ENCODE peak calls at places on chromosome 2, in five cellular contexts. T, Q, B, W and M are unnamed samples.

GRCh38 chr2:216658702-216659231 is 25.5 kb downstream of the IGFBP2 start:
- DNase-seq in T (no peak), Q (peak; percentile 69), W (no peak), B (peak; percentile 40), M (no peak)

GRCh38 chr2:173119944-173120343 is 44.3 kb downstream of the MAP3K20 start:
- DNase-seq in B (peak; percentile 20), W (no peak), Q (no peak), T (no peak), M (peak; percentile 32)

GRCh38 chr2:18178736-18179349 is 300.4 kb downstream of the KCNS3 start:
- DNase-seq in B (peak; percentile 71), T (peak; percentile 8), W (peak; percentile 36), Q (peak; percentile 47), M (peak; percentile 48)

GRCh38 chr2:5693288-5694015 is 1.3 kb downstream of the SOX11 start:
- DNase-seq in T (no peak), W (no peak), Q (no peak), B (no peak), M (no peak)

GRCh38 chr2:43158259-43158880 is 68.0 kb downstream of the ZFP36L2 start:
- DNase-seq in B (peak; percentile 92), T (peak; percentile 81), Q (peak; percentile 86), W (peak; percentile 97), M (peak; percentile 90)

GRCh38 chr2:128329607-128330006 is 10.9 kb upstream of the HS6ST1 start:
- DNase-seq in B (no peak), W (no peak), T (no peak), Q (no peak), M (no peak)

GRCh38 chr2:23669413-23670244 is 257.3 kb downstream of the ATAD2B start:
- DNase-seq in Q (peak; percentile 53), B (peak; percentile 93), T (peak; percentile 95), W (no peak), M (peak; percentile 86)

GRCh38 chr2:67165141-67165990 is 231.8 kb upstream of the ETAA1 start:
- DNase-seq in Q (no peak), W (no peak), B (no peak), T (no peak), M (no peak)

GRCh38 chr2:240823449-240824336 is 3.7 kb upstream of the KIF1A start:
- DNase-seq in Q (no peak), W (no peak), B (no peak), T (no peak), M (no peak)

GRCh38 chr2:239209806-239210205 is 191.0 kb downstream of the HDAC4 start:
- DNase-seq in T (no peak), B (no peak), Q (no peak), W (no peak), M (no peak)

GRCh38 chr2:235949567-235950472 is 218.4 kb downstream of the GBX2 start:
- DNase-seq in T (no peak), W (no peak), Q (no peak), B (no peak), M (no peak)

GRCh38 chr2:143558665-143559064 is 429.4 kb downstream of the ARHGAP15 start:
- DNase-seq in T (no peak), W (peak; percentile 30), B (peak; percentile 89), Q (no peak), M (peak; percentile 84)

GRCh38 chr2:121266543-121267106 is 18.4 kb downstream of the TFCP2L1 start:
- DNase-seq in W (no peak), T (no peak), Q (peak; percentile 27), B (peak; percentile 61), M (no peak)

GRCh38 chr2:172985139-172985874 is 90.3 kb upstream of the MAP3K20 start:
- DNase-seq in B (peak; percentile 93), W (no peak), Q (peak; percentile 20), T (no peak), M (no peak)

GRCh38 chr2:234164499-234165409 is 114.3 kb downstream of the SPP2 start:
- DNase-seq in B (no peak), Q (no peak), T (no peak), W (no peak), M (no peak)

GRCh38 chr2:207133862-207134519 is 31.8 kb downstream of the KLF7 start:
- DNase-seq in W (peak; percentile 62), T (peak; percentile 31), Q (no peak), B (peak; percentile 56), M (peak; percentile 96)

GRCh38 chr2:68062680-68063387 is at the start of gene C1D:
- DNase-seq in Q (peak; percentile 91), B (peak; percentile 93), W (peak; percentile 94), T (peak; percentile 92), M (peak; percentile 94)

GRCh38 chr2:101119431-101119830 is 31.8 kb downstream of the TBC1D8 start:
- DNase-seq in B (peak; percentile 55), T (no peak), W (no peak), Q (no peak), M (peak; percentile 53)

GRCh38 chr2:3041246-3041645 is 336.4 kb downstream of the EIPR1 start:
- DNase-seq in W (no peak), B (no peak), Q (no peak), T (no peak), M (no peak)

GRCh38 chr2:168766600-168766999 is 35.8 kb upstream of the NOSTRIN start:
- DNase-seq in T (no peak), B (peak; percentile 48), W (no peak), Q (no peak), M (no peak)

DNA sequence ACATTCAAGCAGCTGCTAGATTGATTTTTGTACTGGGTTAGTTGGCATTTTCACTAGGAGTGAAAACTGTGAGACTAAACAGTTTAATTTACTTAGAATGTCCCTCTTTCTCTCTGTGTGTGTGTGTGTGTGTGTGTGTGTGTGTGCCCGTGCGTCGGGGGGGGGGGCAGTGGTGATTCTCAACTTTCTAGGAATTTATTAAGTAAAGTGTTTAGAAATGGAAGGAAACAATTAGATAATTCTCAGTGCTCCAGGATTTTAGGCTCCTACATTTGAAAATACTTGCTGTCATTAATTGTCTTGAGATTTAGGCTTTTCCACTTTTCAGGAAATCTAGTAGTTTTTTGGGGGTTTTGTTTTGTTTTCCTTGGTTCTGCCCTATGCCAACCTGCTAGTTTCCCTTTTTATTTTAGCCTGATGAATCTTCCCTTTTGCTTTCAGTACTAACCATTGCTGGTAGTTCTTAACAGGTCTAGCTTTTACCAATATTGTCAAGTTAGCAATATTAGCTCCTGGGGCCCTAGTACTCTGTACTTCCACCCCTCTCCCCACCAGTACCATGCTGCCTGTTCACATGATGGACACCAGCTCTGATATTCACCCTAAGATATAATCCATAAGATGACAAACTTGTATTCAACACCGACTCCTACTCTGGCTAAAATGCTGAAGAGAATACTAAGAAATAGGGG is 4.9 kb downstream of the EPAS1 start:
- DNase-seq in Q (no peak), B (no peak), W (no peak), T (no peak), M (no peak)
- H3K4me3 ChIP-seq in Q (no peak overlapping the region), B (no peak overlapping the region), W (no peak overlapping the region), T (no peak overlapping the region), M (no peak overlapping the region)

GRCh38 chr2:105540642-105541041 is 141.8 kb upstream of the FHL2 start:
- DNase-seq in Q (no peak), B (peak; percentile 15), W (no peak), T (no peak), M (no peak)

GRCh38 chr2:105546623-105546964 is 147.7 kb upstream of the FHL2 start:
- DNase-seq in B (peak; percentile 24), T (no peak), W (no peak), Q (peak; percentile 46), M (no peak)

GRCh38 chr2:105544591-105545377 is 145.9 kb upstream of the FHL2 start:
- DNase-seq in B (no peak), W (no peak), T (no peak), Q (no peak), M (no peak)

GRCh38 chr2:105541189-105542050 is 142.6 kb upstream of the FHL2 start:
- DNase-seq in W (no peak), B (peak; percentile 94), T (no peak), Q (no peak), M (no peak)

DNA sequence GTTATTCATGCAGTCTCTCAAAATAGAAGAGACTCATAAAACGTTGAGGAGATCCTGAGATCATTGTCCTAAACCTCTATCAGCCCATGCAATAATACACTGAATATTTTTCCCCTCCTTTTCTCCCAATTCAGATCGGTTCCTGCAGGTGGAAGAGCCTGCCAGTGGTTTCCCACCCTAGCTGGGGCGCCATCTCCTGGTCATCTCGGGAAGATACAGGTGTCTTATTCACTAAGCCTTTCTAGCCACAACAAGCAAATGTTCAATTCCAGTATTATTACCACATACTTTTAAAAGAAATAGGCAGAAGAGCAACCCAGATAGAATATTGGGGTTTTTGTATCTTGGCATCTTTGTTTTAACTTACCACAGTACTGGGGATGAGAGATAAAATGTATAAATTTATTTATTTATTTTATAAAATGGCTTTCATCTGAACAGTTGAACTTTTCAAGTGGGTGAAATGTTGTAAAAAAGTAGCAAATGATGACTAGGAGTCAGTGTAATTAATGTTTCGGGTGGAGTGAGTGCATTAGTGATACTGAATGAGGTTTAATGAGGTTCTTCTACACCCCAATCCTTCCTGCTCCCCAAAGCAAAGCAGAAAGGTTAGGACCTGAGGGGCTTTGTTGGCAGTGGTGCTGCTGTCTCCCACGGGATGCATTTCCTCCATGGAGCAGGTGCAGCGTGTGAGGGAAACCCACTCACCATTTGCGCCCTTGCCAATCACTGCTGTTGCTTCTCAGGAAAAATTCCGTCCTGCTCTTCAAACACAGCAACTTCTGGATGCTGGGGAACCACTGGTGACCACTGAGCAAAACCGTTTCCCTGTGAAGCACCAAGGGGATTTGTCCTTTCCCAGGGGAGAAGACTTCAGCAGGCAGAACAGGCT is 147.1 kb upstream of the FHL2 start:
- DNase-seq in B (peak; percentile 78), Q (peak; percentile 69), W (peak; percentile 62), T (peak; percentile 44), M (peak; percentile 78)
- H3K4me3 ChIP-seq in B (no peak overlapping the region), Q (no peak overlapping the region), W (no peak overlapping the region), T (no peak overlapping the region), M (no peak overlapping the region)

DNA sequence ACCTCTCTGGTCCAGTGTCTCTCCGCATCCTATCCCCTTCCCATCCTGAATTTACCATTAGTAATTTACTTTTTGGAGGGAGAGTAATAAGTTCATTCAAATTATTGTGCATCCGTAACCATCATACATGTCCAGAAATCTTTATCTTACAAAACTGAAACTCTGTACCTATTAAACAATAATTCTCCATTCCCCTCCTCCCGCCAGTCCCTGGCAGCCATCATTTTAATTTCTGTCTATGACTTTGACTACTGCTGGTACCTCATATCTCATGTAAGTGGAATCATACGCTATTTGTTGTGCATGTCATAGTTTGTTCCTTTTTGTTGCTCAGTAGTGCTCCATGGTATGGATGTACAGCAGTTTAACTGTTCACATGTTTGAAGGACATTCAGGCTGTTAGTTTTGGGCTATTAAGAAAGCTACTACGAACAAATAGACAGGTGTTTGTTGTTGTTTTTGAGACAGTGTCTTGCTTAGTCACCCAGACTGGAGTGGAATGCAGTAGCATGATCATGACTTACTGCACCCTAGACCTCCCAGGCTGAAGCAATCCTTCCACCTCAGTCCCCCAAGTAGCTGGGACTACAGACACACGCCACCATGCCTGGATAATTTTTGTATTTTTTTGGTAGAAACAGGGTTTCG is 2.0 kb downstream of the LIMS1 start:
- DNase-seq in W (no peak), T (no peak), B (peak; percentile 77), Q (no peak), M (peak; percentile 37)
- H3K4me3 ChIP-seq in W (no peak overlapping the region), T (no peak overlapping the region), B (no peak overlapping the region), Q (no peak overlapping the region), M (no peak overlapping the region)

GRCh38 chr2:179862898-179863458 is 1.6 kb upstream of the ZNF385B start:
- DNase-seq in W (no peak), Q (no peak), B (peak; percentile 62), T (no peak), M (no peak)

GRCh38 chr2:179859523-179859922 is 1.9 kb downstream of the ZNF385B start:
- DNase-seq in B (no peak), W (no peak), Q (no peak), T (no peak), M (no peak)

GRCh38 chr2:179861777-179862117 is 335 bp upstream of the ZNF385B start:
- DNase-seq in Q (no peak), W (no peak), B (no peak), T (no peak), M (peak; percentile 17)

GRCh38 chr2:179860255-179861026 is 971 bp downstream of the ZNF385B start:
- DNase-seq in W (no peak), Q (no peak), T (no peak), B (no peak), M (no peak)

GRCh38 chr2:179861027-179861776 is at the start of gene ZNF385B:
- DNase-seq in W (no peak), Q (no peak), T (no peak), B (peak; percentile 23), M (peak; percentile 21)
- H3K4me3 ChIP-seq in W (no peak within 1 kb of the TSS), Q (peak within 1 kb of the TSS; percentile 38), T (peak within 1 kb of the TSS; percentile 43), B (peak within 1 kb of the TSS; percentile 33), M (peak within 1 kb of the TSS; percentile 46)